ENCODE peak calls at places on chromosome 4, in seven cellular contexts. S is NAMALWA; O is IMR-90; L is CD4-positive, alpha-beta T cell; V is SK-N-DZ; J is left lung; G is hypothalamus. X is an unnamed sample.

GRCh38 chr4:10625130-10625529 is 59.4 kb downstream of the CLNK start:
- DNase-seq in J (no peak), S (no peak), V (no peak), O (no peak), L (no peak), G (no peak), X (no peak)

GRCh38 chr4:98528882-98529281 is 129.5 kb downstream of the TSPAN5 start:
- DNase-seq in O (no peak), L (no peak), J (no peak), S (no peak), G (no peak), V (no peak), X (no peak)

GRCh38 chr4:176205299-176205698 is 9.9 kb upstream of the SPATA4 start:
- DNase-seq in L (no peak), V (no peak), G (no peak), O (no peak), S (no peak), J (no peak), X (no peak)

GRCh38 chr4:4694296-4694772 is 152.5 kb upstream of the STX18 start:
- DNase-seq in O (peak; percentile 23), S (peak; percentile 21), G (no peak), V (no peak), L (no peak), J (no peak), X (no peak)

GRCh38 chr4:81606796-81607550 is 135.3 kb upstream of the RASGEF1B start:
- DNase-seq in J (peak; percentile 36), V (no peak), O (no peak), G (no peak), S (peak; percentile 49), L (no peak), X (no peak)

GRCh38 chr4:75673959-75674328 is 733 bp upstream of the G3BP2 start:
- DNase-seq in V (peak; percentile 8), O (no peak), L (no peak), J (no peak), G (no peak), S (no peak), X (peak; percentile 50)

GRCh38 chr4:16791460-16791859 is 107.0 kb downstream of the LDB2 start:
- DNase-seq in S (no peak), L (no peak), O (no peak), G (no peak), V (peak; percentile 83), J (no peak), X (no peak)

GRCh38 chr4:52880994-52881393 is 18.9 kb downstream of the RASL11B start:
- DNase-seq in O (no peak), L (no peak), J (no peak), G (no peak), S (no peak), V (no peak), X (no peak)

GRCh38 chr4:82799006-82799881 is 648 bp upstream of the SCD5 start:
- DNase-seq in S (peak; percentile 60), G (no peak), L (no peak), O (no peak), J (no peak), V (peak; percentile 22), X (peak; percentile 58)

GRCh38 chr4:158051401-158052235 is 121.2 kb downstream of the GASK1B start:
- DNase-seq in S (no peak), J (no peak), V (no peak), O (peak; percentile 94), G (no peak), L (no peak), X (no peak)

GRCh38 chr4:29734785-29735184 is 985.4 kb upstream of the PCDH7 start:
- DNase-seq in G (no peak), J (no peak), O (no peak), L (no peak), S (no peak), V (no peak), X (no peak)

GRCh38 chr4:31360786-31361185 is 640.6 kb downstream of the PCDH7 start:
- DNase-seq in L (no peak), O (peak; percentile 64), G (no peak), V (no peak), J (no peak), S (no peak), X (no peak)

GRCh38 chr4:666436-666810 is 7.7 kb downstream of the ATP5ME start:
- DNase-seq in O (no peak), S (no peak), J (no peak), L (no peak), G (no peak), V (no peak), X (no peak)

GRCh38 chr4:28973591-28974350 is 1746.4 kb upstream of the PCDH7 start:
- DNase-seq in S (no peak), O (peak; percentile 82), L (no peak), V (no peak), G (no peak), J (no peak), X (no peak)

GRCh38 chr4:98260579-98261290 is 449 bp upstream of the RAP1GDS1 start:
- DNase-seq in V (peak; percentile 93), L (peak; percentile 83), G (peak; percentile 86), J (peak; percentile 98), O (peak; percentile 96), S (peak; percentile 95), X (peak; percentile 96)

GRCh38 chr4:94926936-94927335 is 169.2 kb downstream of the BMPR1B start:
- DNase-seq in G (no peak), V (no peak), O (no peak), S (no peak), L (no peak), J (no peak), X (no peak)

GRCh38 chr4:47490550-47490949 is 5.5 kb downstream of the ATP10D start:
- DNase-seq in S (peak; percentile 65), V (peak; percentile 21), O (no peak), L (no peak), J (no peak), G (no peak), X (no peak)

GRCh38 chr4:159010563-159011260 is 92.2 kb upstream of the RAPGEF2 start:
- DNase-seq in V (no peak), S (no peak), L (no peak), J (peak; percentile 74), O (peak; percentile 67), G (no peak), X (no peak)

GRCh38 chr4:169626328-169627282 is 6.2 kb downstream of the CLCN3 start:
- DNase-seq in L (no peak), V (no peak), O (no peak), J (no peak), S (no peak), G (no peak), X (no peak)

GRCh38 chr4:99856166-99856565 is 38.1 kb downstream of the LAMTOR3 start:
- DNase-seq in S (no peak), J (no peak), V (no peak), L (no peak), O (peak; percentile 50), G (no peak), X (no peak)

GRCh38 chr4:127055349-127055748 is 577.4 kb upstream of the INTU start:
- DNase-seq in V (no peak), O (peak; percentile 70), L (no peak), J (no peak), G (no peak), S (no peak), X (no peak)

GRCh38 chr4:74433043-74433442 is 11.9 kb upstream of the AREG start:
- DNase-seq in J (no peak), S (no peak), O (peak; percentile 24), L (no peak), G (no peak), V (no peak), X (no peak)

GRCh38 chr4:106587558-106587957 is 219.0 kb upstream of the GIMD1 start:
- DNase-seq in J (no peak), O (peak; percentile 67), G (no peak), S (no peak), L (no peak), V (no peak), X (no peak)

GRCh38 chr4:26235500-26235899 is 85.3 kb upstream of the RBPJ start:
- DNase-seq in S (no peak), J (peak; percentile 54), O (peak; percentile 75), G (no peak), L (no peak), V (no peak), X (no peak)

GRCh38 chr4:78155616-78156105 is 98.5 kb downstream of the FRAS1 start:
- DNase-seq in V (no peak), G (no peak), J (no peak), O (no peak), S (no peak), L (no peak), X (no peak)